ENCODE peak calls at places on chromosome 16, in six cellular contexts. B, I, D, T, A and L are unnamed samples.

GRCh38 chr16:66479661-66480264 is 52.7 kb downstream of the BEAN1 start:
- DNase-seq in A (no peak), B (no peak), T (no peak), I (no peak), D (no peak), L (no peak)

GRCh38 chr16:71585318-71585703 is 8.4 kb upstream of the TAT start:
- DNase-seq in B (no peak), I (no peak), D (no peak), A (no peak), T (no peak), L (no peak)

GRCh38 chr16:1050466-1050865 is 22.1 kb upstream of the SSTR5 start:
- DNase-seq in T (no peak), B (no peak), I (no peak), A (no peak), D (no peak), L (no peak)

GRCh38 chr16:17228048-17228707 is 242.6 kb downstream of the XYLT1 start:
- DNase-seq in B (no peak), D (no peak), I (no peak), T (no peak), A (no peak), L (no peak)

GRCh38 chr16:24921229-24921628 is 75.5 kb downstream of the SLC5A11 start:
- DNase-seq in D (no peak), A (no peak), B (no peak), T (no peak), I (no peak), L (no peak)

GRCh38 chr16:84072014-84072413 is 29.4 kb upstream of the SLC38A8 start:
- DNase-seq in B (no peak), D (no peak), T (no peak), I (no peak), A (no peak), L (no peak)

GRCh38 chr16:12027091-12027490 is 50.6 kb downstream of the SNX29 start:
- DNase-seq in D (no peak), A (no peak), I (peak), B (peak), T (no peak), L (no peak)

GRCh38 chr16:11668590-11669379 is 530 bp downstream of the SNN start:
- DNase-seq in T (no peak), I (no peak), B (no peak), D (no peak), A (no peak), L (no peak)